ENCODE peak calls at places on chromosomes 6 and 20, in ten cellular contexts. One of them, this sample, is unnamed.

GRCh38 chr6:94636780-94637385 is 940.5 kb upstream of the MANEA start:
- DNase-seq in HT1080: peak; percentile 52
- DNase-seq in posterior cingulate gyrus: no peak
- DNase-seq in mucosa of descending colon: no peak
- DNase-seq in kidney tubule cell: peak; percentile 3
- DNase-seq in fibroblast of lung: peak; percentile 1
- DNase-seq in head of caudate nucleus: no peak
- DNase-seq in RWPE1: peak; percentile 10
- DNase-seq in hypothalamus: no peak
- DNase-seq in cardiac fibroblast: no peak
- DNase-seq in this sample: peak; percentile 40

GRCh38 chr6:47159763-47160162 is 117.6 kb upstream of the ADGRF1 start:
- DNase-seq in HT1080: no peak
- DNase-seq in posterior cingulate gyrus: no peak
- DNase-seq in mucosa of descending colon: no peak
- DNase-seq in kidney tubule cell: no peak
- DNase-seq in fibroblast of lung: no peak
- DNase-seq in head of caudate nucleus: no peak
- DNase-seq in RWPE1: no peak
- DNase-seq in hypothalamus: no peak
- DNase-seq in cardiac fibroblast: no peak
- DNase-seq in this sample: no peak

GRCh38 chr6:113909224-113909856 is 52.2 kb downstream of the MARCKS start:
- DNase-seq in HT1080: peak; percentile 44
- DNase-seq in posterior cingulate gyrus: no peak
- DNase-seq in mucosa of descending colon: no peak
- DNase-seq in kidney tubule cell: peak; percentile 58
- DNase-seq in fibroblast of lung: peak; percentile 76
- DNase-seq in head of caudate nucleus: no peak
- DNase-seq in RWPE1: peak; percentile 43
- DNase-seq in hypothalamus: no peak
- DNase-seq in cardiac fibroblast: peak; percentile 86
- DNase-seq in this sample: peak; percentile 86

GRCh38 chr20:45998337-45998736 is 10.4 kb upstream of the MMP9 start:
- DNase-seq in HT1080: peak; percentile 38
- DNase-seq in posterior cingulate gyrus: peak; percentile 18
- DNase-seq in mucosa of descending colon: no peak
- DNase-seq in kidney tubule cell: no peak
- DNase-seq in fibroblast of lung: no peak
- DNase-seq in head of caudate nucleus: no peak
- DNase-seq in RWPE1: no peak
- DNase-seq in hypothalamus: no peak
- DNase-seq in cardiac fibroblast: no peak
- DNase-seq in this sample: no peak

GRCh38 chr6:161482517-161482903 is 208.6 kb upstream of the AGPAT4 start:
- DNase-seq in HT1080: no peak
- DNase-seq in posterior cingulate gyrus: no peak
- DNase-seq in mucosa of descending colon: no peak
- DNase-seq in kidney tubule cell: peak; percentile 75
- DNase-seq in fibroblast of lung: no peak
- DNase-seq in head of caudate nucleus: no peak
- DNase-seq in RWPE1: no peak
- DNase-seq in hypothalamus: no peak
- DNase-seq in cardiac fibroblast: no peak
- DNase-seq in this sample: no peak

GRCh38 chr6:29500594-29500993 is 12.8 kb upstream of the MAS1L start:
- DNase-seq in HT1080: no peak
- DNase-seq in posterior cingulate gyrus: no peak
- DNase-seq in mucosa of descending colon: no peak
- DNase-seq in kidney tubule cell: no peak
- DNase-seq in fibroblast of lung: no peak
- DNase-seq in head of caudate nucleus: no peak
- DNase-seq in RWPE1: no peak
- DNase-seq in hypothalamus: no peak
- DNase-seq in cardiac fibroblast: no peak
- DNase-seq in this sample: no peak

GRCh38 chr6:56102216-56102615 is 145.2 kb downstream of the COL21A1 start:
- DNase-seq in HT1080: no peak
- DNase-seq in posterior cingulate gyrus: no peak
- DNase-seq in mucosa of descending colon: no peak
- DNase-seq in kidney tubule cell: no peak
- DNase-seq in fibroblast of lung: no peak
- DNase-seq in head of caudate nucleus: no peak
- DNase-seq in RWPE1: no peak
- DNase-seq in hypothalamus: no peak
- DNase-seq in cardiac fibroblast: peak; percentile 33
- DNase-seq in this sample: no peak

GRCh38 chr6:8539446-8539845 is 104.1 kb upstream of the SLC35B3 start:
- DNase-seq in HT1080: peak; percentile 2
- DNase-seq in posterior cingulate gyrus: no peak
- DNase-seq in mucosa of descending colon: no peak
- DNase-seq in kidney tubule cell: peak; percentile 17
- DNase-seq in fibroblast of lung: peak; percentile 1
- DNase-seq in head of caudate nucleus: no peak
- DNase-seq in RWPE1: peak; percentile 16
- DNase-seq in hypothalamus: no peak
- DNase-seq in cardiac fibroblast: peak; percentile 4
- DNase-seq in this sample: no peak

GRCh38 chr20:24764027-24764797 is 184.9 kb upstream of the CST7 start:
- DNase-seq in HT1080: no peak
- DNase-seq in posterior cingulate gyrus: peak; percentile 54
- DNase-seq in mucosa of descending colon: no peak
- DNase-seq in kidney tubule cell: no peak
- DNase-seq in fibroblast of lung: no peak
- DNase-seq in head of caudate nucleus: no peak
- DNase-seq in RWPE1: no peak
- DNase-seq in hypothalamus: no peak
- DNase-seq in cardiac fibroblast: no peak
- DNase-seq in this sample: no peak

GRCh38 chr20:2797136-2797983 is 3.1 kb downstream of the CPXM1 start:
- DNase-seq in HT1080: no peak
- DNase-seq in posterior cingulate gyrus: peak; percentile 75
- DNase-seq in mucosa of descending colon: no peak
- DNase-seq in kidney tubule cell: no peak
- DNase-seq in fibroblast of lung: no peak
- DNase-seq in head of caudate nucleus: no peak
- DNase-seq in RWPE1: no peak
- DNase-seq in hypothalamus: no peak
- DNase-seq in cardiac fibroblast: no peak
- DNase-seq in this sample: no peak

GRCh38 chr20:40961686-40962640 is 66.7 kb upstream of the TOP1 start:
- DNase-seq in HT1080: peak; percentile 96
- DNase-seq in posterior cingulate gyrus: peak; percentile 36
- DNase-seq in mucosa of descending colon: no peak
- DNase-seq in kidney tubule cell: no peak
- DNase-seq in fibroblast of lung: peak; percentile 38
- DNase-seq in head of caudate nucleus: no peak
- DNase-seq in RWPE1: peak; percentile 40
- DNase-seq in hypothalamus: no peak
- DNase-seq in cardiac fibroblast: peak; percentile 35
- DNase-seq in this sample: no peak

GRCh38 chr20:38121741-38122140 is 43.3 kb downstream of the TGM2 start:
- DNase-seq in HT1080: no peak
- DNase-seq in posterior cingulate gyrus: no peak
- DNase-seq in mucosa of descending colon: no peak
- DNase-seq in kidney tubule cell: no peak
- DNase-seq in fibroblast of lung: no peak
- DNase-seq in head of caudate nucleus: no peak
- DNase-seq in RWPE1: no peak
- DNase-seq in hypothalamus: no peak
- DNase-seq in cardiac fibroblast: no peak
- DNase-seq in this sample: no peak

GRCh38 chr6:169902070-169902469 is 150.6 kb downstream of the ERMARD start:
- DNase-seq in HT1080: no peak
- DNase-seq in posterior cingulate gyrus: no peak
- DNase-seq in mucosa of descending colon: no peak
- DNase-seq in kidney tubule cell: no peak
- DNase-seq in fibroblast of lung: no peak
- DNase-seq in head of caudate nucleus: no peak
- DNase-seq in RWPE1: no peak
- DNase-seq in hypothalamus: no peak
- DNase-seq in cardiac fibroblast: no peak
- DNase-seq in this sample: no peak

GRCh38 chr6:169738204-169738971 is 13.0 kb downstream of the DYNLT2 start:
- DNase-seq in HT1080: no peak
- DNase-seq in posterior cingulate gyrus: no peak
- DNase-seq in mucosa of descending colon: no peak
- DNase-seq in kidney tubule cell: no peak
- DNase-seq in fibroblast of lung: no peak
- DNase-seq in head of caudate nucleus: no peak
- DNase-seq in RWPE1: no peak
- DNase-seq in hypothalamus: no peak
- DNase-seq in cardiac fibroblast: peak; percentile 45
- DNase-seq in this sample: no peak

GRCh38 chr20:51966296-51966971 is 164.1 kb upstream of the SALL4 start:
- DNase-seq in HT1080: peak; percentile 45
- DNase-seq in posterior cingulate gyrus: no peak
- DNase-seq in mucosa of descending colon: no peak
- DNase-seq in kidney tubule cell: peak; percentile 67
- DNase-seq in fibroblast of lung: peak; percentile 55
- DNase-seq in head of caudate nucleus: no peak
- DNase-seq in RWPE1: peak; percentile 57
- DNase-seq in hypothalamus: no peak
- DNase-seq in cardiac fibroblast: peak; percentile 85
- DNase-seq in this sample: peak; percentile 81

GRCh38 chr6:169429001-169429400 is 175.4 kb upstream of the THBS2 start:
- DNase-seq in HT1080: no peak
- DNase-seq in posterior cingulate gyrus: no peak
- DNase-seq in mucosa of descending colon: no peak
- DNase-seq in kidney tubule cell: no peak
- DNase-seq in fibroblast of lung: no peak
- DNase-seq in head of caudate nucleus: no peak
- DNase-seq in RWPE1: no peak
- DNase-seq in hypothalamus: no peak
- DNase-seq in cardiac fibroblast: no peak
- DNase-seq in this sample: no peak

GRCh38 chr20:22921595-22922421 is 113.3 kb upstream of the SSTR4 start:
- DNase-seq in HT1080: peak; percentile 77
- DNase-seq in posterior cingulate gyrus: no peak
- DNase-seq in mucosa of descending colon: no peak
- DNase-seq in kidney tubule cell: peak; percentile 62
- DNase-seq in fibroblast of lung: peak; percentile 60
- DNase-seq in head of caudate nucleus: no peak
- DNase-seq in RWPE1: peak; percentile 49
- DNase-seq in hypothalamus: no peak
- DNase-seq in cardiac fibroblast: peak; percentile 74
- DNase-seq in this sample: peak; percentile 11

GRCh38 chr20:37992802-37993538 is 40.3 kb downstream of the TTI1 start:
- DNase-seq in HT1080: peak; percentile 63
- DNase-seq in posterior cingulate gyrus: no peak
- DNase-seq in mucosa of descending colon: no peak
- DNase-seq in kidney tubule cell: peak; percentile 79
- DNase-seq in fibroblast of lung: peak; percentile 88
- DNase-seq in head of caudate nucleus: no peak
- DNase-seq in RWPE1: peak; percentile 91
- DNase-seq in hypothalamus: no peak
- DNase-seq in cardiac fibroblast: peak; percentile 82
- DNase-seq in this sample: peak; percentile 48

GRCh38 chr20:61763740-61764400 is 301.8 kb downstream of the TAF4 start:
- DNase-seq in HT1080: no peak
- DNase-seq in posterior cingulate gyrus: peak; percentile 52
- DNase-seq in mucosa of descending colon: no peak
- DNase-seq in kidney tubule cell: no peak
- DNase-seq in fibroblast of lung: no peak
- DNase-seq in head of caudate nucleus: no peak
- DNase-seq in RWPE1: no peak
- DNase-seq in hypothalamus: no peak
- DNase-seq in cardiac fibroblast: no peak
- DNase-seq in this sample: no peak

GRCh38 chr6:15413558-15414257 is 167.8 kb downstream of the JARID2 start:
- DNase-seq in HT1080: no peak
- DNase-seq in posterior cingulate gyrus: no peak
- DNase-seq in mucosa of descending colon: no peak
- DNase-seq in kidney tubule cell: no peak
- DNase-seq in fibroblast of lung: peak; percentile 55
- DNase-seq in head of caudate nucleus: no peak
- DNase-seq in RWPE1: no peak
- DNase-seq in hypothalamus: no peak
- DNase-seq in cardiac fibroblast: peak; percentile 22
- DNase-seq in this sample: no peak

GRCh38 chr6:157620905-157621304 is 202.1 kb upstream of the SNX9 start:
- DNase-seq in HT1080: no peak
- DNase-seq in posterior cingulate gyrus: no peak
- DNase-seq in mucosa of descending colon: no peak
- DNase-seq in kidney tubule cell: peak; percentile 53
- DNase-seq in fibroblast of lung: peak; percentile 14
- DNase-seq in head of caudate nucleus: no peak
- DNase-seq in RWPE1: peak; percentile 42
- DNase-seq in hypothalamus: no peak
- DNase-seq in cardiac fibroblast: no peak
- DNase-seq in this sample: no peak

GRCh38 chr20:35257175-35257909 is 20.6 kb downstream of the MMP24OS start:
- DNase-seq in HT1080: peak; percentile 32
- DNase-seq in posterior cingulate gyrus: no peak
- DNase-seq in mucosa of descending colon: no peak
- DNase-seq in kidney tubule cell: peak; percentile 30
- DNase-seq in fibroblast of lung: peak; percentile 76
- DNase-seq in head of caudate nucleus: no peak
- DNase-seq in RWPE1: no peak
- DNase-seq in hypothalamus: no peak
- DNase-seq in cardiac fibroblast: no peak
- DNase-seq in this sample: peak; percentile 9

GRCh38 chr20:47681977-47682812 is 103.1 kb downstream of the SULF2 start:
- DNase-seq in HT1080: no peak
- DNase-seq in posterior cingulate gyrus: peak; percentile 85
- DNase-seq in mucosa of descending colon: no peak
- DNase-seq in kidney tubule cell: no peak
- DNase-seq in fibroblast of lung: no peak
- DNase-seq in head of caudate nucleus: no peak
- DNase-seq in RWPE1: no peak
- DNase-seq in hypothalamus: peak; percentile 13
- DNase-seq in cardiac fibroblast: peak; percentile 44
- DNase-seq in this sample: peak; percentile 85

GRCh38 chr6:46565531-46565930 is 74.3 kb upstream of the RCAN2 start:
- DNase-seq in HT1080: no peak
- DNase-seq in posterior cingulate gyrus: no peak
- DNase-seq in mucosa of descending colon: no peak
- DNase-seq in kidney tubule cell: no peak
- DNase-seq in fibroblast of lung: no peak
- DNase-seq in head of caudate nucleus: no peak
- DNase-seq in RWPE1: no peak
- DNase-seq in hypothalamus: no peak
- DNase-seq in cardiac fibroblast: no peak
- DNase-seq in this sample: no peak

GRCh38 chr6:45643136-45643535 is 265.4 kb upstream of the SUPT3H start:
- DNase-seq in HT1080: no peak
- DNase-seq in posterior cingulate gyrus: no peak
- DNase-seq in mucosa of descending colon: no peak
- DNase-seq in kidney tubule cell: peak; percentile 63
- DNase-seq in fibroblast of lung: peak; percentile 39
- DNase-seq in head of caudate nucleus: no peak
- DNase-seq in RWPE1: no peak
- DNase-seq in hypothalamus: no peak
- DNase-seq in cardiac fibroblast: no peak
- DNase-seq in this sample: no peak

GRCh38 chr20:9617940-9618339 is 103.5 kb downstream of the LAMP5 start:
- DNase-seq in HT1080: peak; percentile 42
- DNase-seq in posterior cingulate gyrus: peak; percentile 85
- DNase-seq in mucosa of descending colon: no peak
- DNase-seq in kidney tubule cell: peak; percentile 45
- DNase-seq in fibroblast of lung: peak; percentile 41
- DNase-seq in head of caudate nucleus: no peak
- DNase-seq in RWPE1: peak; percentile 36
- DNase-seq in hypothalamus: no peak
- DNase-seq in cardiac fibroblast: peak; percentile 64
- DNase-seq in this sample: peak; percentile 12

GRCh38 chr6:42354707-42355106 is 97.0 kb downstream of the TRERF1 start:
- DNase-seq in HT1080: no peak
- DNase-seq in posterior cingulate gyrus: no peak
- DNase-seq in mucosa of descending colon: no peak
- DNase-seq in kidney tubule cell: no peak
- DNase-seq in fibroblast of lung: no peak
- DNase-seq in head of caudate nucleus: no peak
- DNase-seq in RWPE1: no peak
- DNase-seq in hypothalamus: no peak
- DNase-seq in cardiac fibroblast: peak; percentile 5
- DNase-seq in this sample: no peak

GRCh38 chr6:26025047-26025893 is 62.0 kb upstream of the HFE start:
- DNase-seq in HT1080: peak; percentile 79
- DNase-seq in posterior cingulate gyrus: no peak
- DNase-seq in mucosa of descending colon: no peak
- DNase-seq in kidney tubule cell: peak; percentile 66
- DNase-seq in fibroblast of lung: peak; percentile 91
- DNase-seq in head of caudate nucleus: no peak
- DNase-seq in RWPE1: no peak
- DNase-seq in hypothalamus: no peak
- DNase-seq in cardiac fibroblast: peak; percentile 79
- DNase-seq in this sample: peak; percentile 69